ENCODE peak calls at places on chromosomes 4 and X, in six cellular contexts. B is tibial nerve, J is amygdala, D is astrocyte of the hippocampus, E is MV-4-11, F is BJ. I is an unnamed sample.

GRCh38 chr4:79164961-79165610 is 160.8 kb downstream of the NAA11 start:
- DNase-seq in B (no peak), J (no peak), D (no peak), E (no peak), F (no peak), I (no peak)

GRCh38 chrX:107626481-107626880 is 1.8 kb upstream of the PRPS1 start:
- DNase-seq in B (no peak), J (no peak), D (no peak), E (no peak), F (no peak), I (no peak)

GRCh38 chrX:24542756-24543155 is 77.7 kb downstream of the PDK3 start:
- DNase-seq in B (no peak), J (no peak), D (no peak), E (no peak), F (no peak), I (no peak)

GRCh38 chr4:103449285-103449684 is 251.1 kb upstream of the CENPE start:
- DNase-seq in B (no peak), J (no peak), D (no peak), E (no peak), F (no peak), I (no peak)

GRCh38 chr4:148573284-148573683 is 131.1 kb upstream of the NR3C2 start:
- DNase-seq in B (no peak), J (no peak), D (no peak), E (no peak), F (no peak), I (no peak)

GRCh38 chr4:118869808-118870342 is 18.8 kb upstream of the SYNPO2 start:
- DNase-seq in B (no peak), J (no peak), D (peak), E (no peak), F (no peak), I (no peak)

GRCh38 chr4:3644849-3645627 is 112.8 kb upstream of the LRPAP1 start:
- DNase-seq in B (no peak), J (no peak), D (no peak), E (peak), F (peak), I (no peak)

GRCh38 chr4:5460106-5460801 is 248.1 kb downstream of the EVC2 start:
- DNase-seq in B (no peak), J (no peak), D (peak), E (no peak), F (no peak), I (no peak)

GRCh38 chr4:6446538-6447451 is 25.6 kb downstream of the PPP2R2C start:
- DNase-seq in B (no peak), J (peak), D (peak), E (no peak), F (no peak), I (no peak)

GRCh38 chr4:40301592-40301991 is 33.5 kb upstream of the CHRNA9 start:
- DNase-seq in B (no peak), J (no peak), D (no peak), E (no peak), F (no peak), I (no peak)

GRCh38 chr4:54543088-54543795 is 114.5 kb upstream of the KIT start:
- DNase-seq in B (no peak), J (no peak), D (peak), E (no peak), F (peak), I (no peak)

GRCh38 chr4:123826896-123827295 is 430.3 kb downstream of the SPRY1 start:
- DNase-seq in B (no peak), J (no peak), D (peak), E (no peak), F (no peak), I (no peak)